ENCODE peak calls at places on chromosomes 2 and 18, in four cellular contexts. M, R, G and O are unnamed samples.

GRCh38 chr2:238731961-238732360 is 115.9 kb upstream of the TWIST2 start:
- DNase-seq in M (no peak), R (no peak), G (peak), O (no peak)

GRCh38 chr2:113010088-113010487 is 4.8 kb downstream of the IL36A start:
- DNase-seq in M (peak), R (no peak), G (no peak), O (no peak)

GRCh38 chr2:78245394-78246140 is 723.4 kb upstream of the LRRTM4 start:
- DNase-seq in M (no peak), R (no peak), G (no peak), O (no peak)

GRCh38 chr2:59458862-59459261 is 1094.6 kb downstream of the BCL11A start:
- DNase-seq in M (no peak), R (no peak), G (no peak), O (no peak)

GRCh38 chr2:23649819-23650218 is 264.8 kb downstream of the KLHL29 start:
- DNase-seq in M (peak), R (no peak), G (peak), O (no peak)

GRCh38 chr2:46601328-46601963 is 122.1 kb downstream of the TMEM247 start:
- DNase-seq in M (peak), R (no peak), G (peak), O (no peak)

GRCh38 chr2:204154863-204155262 is 218.3 kb downstream of the ICOS start:
- DNase-seq in M (no peak), R (no peak), G (no peak), O (no peak)

GRCh38 chr18:55488473-55488872 is 99.5 kb downstream of the TCF4 start:
- DNase-seq in M (peak), R (no peak), G (no peak), O (no peak)

GRCh38 chr2:209269024-209269423 is 154.8 kb upstream of the MAP2 start:
- DNase-seq in M (no peak), R (no peak), G (no peak), O (no peak)

GRCh38 chr2:239178954-239179353 is 221.9 kb downstream of the HDAC4 start:
- DNase-seq in M (no peak), R (peak), G (no peak), O (no peak)

GRCh38 chr2:215712219-215712849 is 276.5 kb upstream of the FN1 start:
- DNase-seq in M (no peak), R (no peak), G (peak), O (no peak)

GRCh38 chr18:22556271-22556990 is 138.7 kb upstream of the CTAGE1 start:
- DNase-seq in M (peak), R (no peak), G (no peak), O (no peak)

GRCh38 chr2:222280795-222281194 is 18.0 kb downstream of the PAX3 start:
- DNase-seq in M (no peak), R (no peak), G (no peak), O (no peak)

DNA sequence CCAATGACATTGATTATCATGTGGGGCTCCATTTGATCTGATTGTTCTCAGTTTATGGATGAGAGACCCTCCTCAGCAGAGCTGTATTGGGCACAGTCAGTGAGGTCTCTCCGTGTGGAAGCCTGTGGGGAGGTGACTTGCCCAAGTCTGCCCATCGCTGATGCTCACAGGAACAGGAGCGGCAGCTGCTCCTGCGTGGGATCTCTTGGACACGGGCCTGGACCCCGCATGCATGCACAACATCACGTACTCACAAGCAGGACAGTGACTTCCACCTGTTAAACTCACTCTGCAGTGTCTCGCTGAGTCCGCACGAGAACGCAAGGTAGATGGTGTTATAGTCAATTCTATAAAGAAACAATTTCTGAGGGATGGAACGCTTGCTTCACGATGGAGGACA is 55.0 kb downstream of the KCNF1 start:
- DNase-seq in M (no peak), R (no peak), G (no peak), O (no peak)
- H3K4me3 ChIP-seq in M (no peak), R (no peak), G (no peak), O (no peak)

GRCh38 chr2:119249855-119250775 is 26.5 kb downstream of the STEAP3 start:
- DNase-seq in M (no peak), R (no peak), G (no peak), O (no peak)

GRCh38 chr2:119249311-119249710 is 25.7 kb downstream of the STEAP3 start:
- DNase-seq in M (no peak), R (no peak), G (no peak), O (no peak)

GRCh38 chr2:119251652-119252051 is 28.0 kb downstream of the STEAP3 start:
- DNase-seq in M (no peak), R (no peak), G (no peak), O (no peak)

GRCh38 chr2:119252186-119253113 is 28.8 kb downstream of the STEAP3 start:
- DNase-seq in M (peak), R (no peak), G (peak), O (no peak)

GRCh38 chr2:119250891-119251290 is 27.3 kb downstream of the STEAP3 start:
- DNase-seq in M (no peak), R (no peak), G (no peak), O (no peak)
- TF ChIP-seq CTCF in M (no peak), R (no peak), G (no peak), O (no peak)

GRCh38 chr2:8636691-8637636 is 44.9 kb upstream of the ID2 start:
- DNase-seq in M (peak), R (no peak), G (no peak), O (peak)
- H3K4me3 ChIP-seq in M (no peak), R (no peak), G (no peak), O (no peak)

DNA sequence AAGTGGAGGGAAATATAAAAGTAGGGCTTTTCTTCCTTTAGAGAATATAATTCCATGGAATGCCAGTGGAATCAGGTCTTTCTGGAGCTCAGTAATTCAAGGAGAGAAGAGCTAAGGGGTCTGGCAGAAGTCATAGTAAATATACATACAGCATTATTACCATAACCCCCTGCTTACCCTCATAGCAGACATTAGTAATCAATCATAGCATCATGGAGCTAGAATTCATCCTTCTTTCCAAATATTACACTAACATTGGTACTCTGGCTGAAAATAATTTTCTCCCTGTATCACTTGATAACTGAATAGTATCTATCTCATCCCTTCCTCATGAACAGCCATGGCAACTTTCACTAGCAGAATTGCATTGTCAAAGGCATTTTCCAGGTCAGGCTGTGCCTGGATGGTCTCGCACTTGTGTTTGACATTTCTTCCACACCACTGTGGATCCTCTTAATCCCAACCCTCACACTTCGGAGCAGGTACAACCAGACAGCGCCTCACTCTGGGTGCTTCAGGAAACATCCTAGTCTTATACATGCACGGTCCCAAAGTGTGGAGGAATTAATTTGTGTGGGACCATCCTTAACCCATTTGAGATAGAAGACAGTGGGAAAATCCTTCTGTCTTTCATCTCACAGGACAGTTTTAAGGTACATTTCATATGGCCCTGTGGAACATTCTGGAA is 84.2 kb upstream of the SEC11C start:
- DNase-seq in M (no peak), R (no peak), G (no peak), O (no peak)
- TF ChIP-seq CTCF in M (peak), R (no peak), G (peak), O (no peak)